ENCODE peak calls at places on chromosomes 1 and 21, in eight cellular contexts. One of them, this sample, is unnamed.
A peak's percentile ranks its signal among the peaks of the same experiment; 100 is the strongest.

GRCh38 chr1:197958438-197958837 is 41.3 kb downstream of the LHX9 start:
- DNase-seq in heart left ventricle: no peak
- DNase-seq in AG09309: no peak
- DNase-seq in uterus: no peak
- DNase-seq in breast epithelium: no peak
- DNase-seq in BJ: no peak
- DNase-seq in epithelial cell of esophagus: no peak
- DNase-seq in cardiac fibroblast: no peak
- DNase-seq in this sample: no peak

GRCh38 chr1:112614460-112615065 is 4.4 kb downstream of the ST7L start:
- DNase-seq in heart left ventricle: no peak
- DNase-seq in AG09309: no peak
- DNase-seq in uterus: no peak
- DNase-seq in breast epithelium: no peak
- DNase-seq in BJ: no peak
- DNase-seq in epithelial cell of esophagus: peak; percentile 64
- DNase-seq in cardiac fibroblast: peak; percentile 76
- DNase-seq in this sample: peak; percentile 21

GRCh38 chr1:17292299-17293198 is 15.4 kb upstream of the PADI4 start:
- DNase-seq in heart left ventricle: no peak
- DNase-seq in AG09309: no peak
- DNase-seq in uterus: no peak
- DNase-seq in breast epithelium: no peak
- DNase-seq in BJ: no peak
- DNase-seq in epithelial cell of esophagus: peak; percentile 84
- DNase-seq in cardiac fibroblast: no peak
- DNase-seq in this sample: no peak

GRCh38 chr1:229884765-229885164 is 182.3 kb upstream of the GALNT2 start:
- DNase-seq in heart left ventricle: no peak
- DNase-seq in AG09309: no peak
- DNase-seq in uterus: no peak
- DNase-seq in breast epithelium: no peak
- DNase-seq in BJ: no peak
- DNase-seq in epithelial cell of esophagus: no peak
- DNase-seq in cardiac fibroblast: no peak
- DNase-seq in this sample: no peak

GRCh38 chr1:234208791-234209190 is 164.5 kb upstream of the COA6 start:
- DNase-seq in heart left ventricle: no peak
- DNase-seq in AG09309: no peak
- DNase-seq in uterus: no peak
- DNase-seq in breast epithelium: no peak
- DNase-seq in BJ: no peak
- DNase-seq in epithelial cell of esophagus: peak; percentile 88
- DNase-seq in cardiac fibroblast: no peak
- DNase-seq in this sample: no peak

GRCh38 chr21:38768385-38769071 is 37.2 kb upstream of the ETS2 start:
- DNase-seq in heart left ventricle: no peak
- DNase-seq in AG09309: no peak
- DNase-seq in uterus: no peak
- DNase-seq in breast epithelium: no peak
- DNase-seq in BJ: peak; percentile 49
- DNase-seq in epithelial cell of esophagus: peak; percentile 83
- DNase-seq in cardiac fibroblast: peak; percentile 85
- DNase-seq in this sample: peak; percentile 89

GRCh38 chr1:35558374-35559316 is 1.0 kb downstream of the NCDN start:
- DNase-seq in heart left ventricle: no peak
- DNase-seq in AG09309: no peak
- DNase-seq in uterus: no peak
- DNase-seq in breast epithelium: no peak
- DNase-seq in BJ: no peak
- DNase-seq in epithelial cell of esophagus: no peak
- DNase-seq in cardiac fibroblast: no peak
- DNase-seq in this sample: no peak

GRCh38 chr1:172678990-172679772 is 20.3 kb downstream of the FASLG start:
- DNase-seq in heart left ventricle: no peak
- DNase-seq in AG09309: no peak
- DNase-seq in uterus: no peak
- DNase-seq in breast epithelium: no peak
- DNase-seq in BJ: no peak
- DNase-seq in epithelial cell of esophagus: no peak
- DNase-seq in cardiac fibroblast: no peak
- DNase-seq in this sample: no peak

GRCh38 chr1:112298558-112298957 is 97.5 kb upstream of the CTTNBP2NL start:
- DNase-seq in heart left ventricle: no peak
- DNase-seq in AG09309: peak; percentile 21
- DNase-seq in uterus: no peak
- DNase-seq in breast epithelium: no peak
- DNase-seq in BJ: no peak
- DNase-seq in epithelial cell of esophagus: peak; percentile 80
- DNase-seq in cardiac fibroblast: peak; percentile 70
- DNase-seq in this sample: peak; percentile 43

GRCh38 chr1:77514871-77515776 is 167.3 kb downstream of the ZZZ3 start:
- DNase-seq in heart left ventricle: peak; percentile 39
- DNase-seq in AG09309: peak; percentile 71
- DNase-seq in uterus: no peak
- DNase-seq in breast epithelium: no peak
- DNase-seq in BJ: peak; percentile 62
- DNase-seq in epithelial cell of esophagus: no peak
- DNase-seq in cardiac fibroblast: peak; percentile 83
- DNase-seq in this sample: peak; percentile 83

GRCh38 chr21:32094792-32095191 is 184.1 kb downstream of the MIS18A start:
- DNase-seq in heart left ventricle: no peak
- DNase-seq in AG09309: no peak
- DNase-seq in uterus: no peak
- DNase-seq in breast epithelium: no peak
- DNase-seq in BJ: no peak
- DNase-seq in epithelial cell of esophagus: no peak
- DNase-seq in cardiac fibroblast: peak; percentile 25
- DNase-seq in this sample: no peak

GRCh38 chr1:57112148-57112547 is 146.3 kb upstream of the C8B start:
- DNase-seq in heart left ventricle: no peak
- DNase-seq in AG09309: no peak
- DNase-seq in uterus: no peak
- DNase-seq in breast epithelium: no peak
- DNase-seq in BJ: no peak
- DNase-seq in epithelial cell of esophagus: peak; percentile 40
- DNase-seq in cardiac fibroblast: no peak
- DNase-seq in this sample: no peak

GRCh38 chr1:226239421-226239820 is 16.0 kb downstream of the MIXL1 start:
- DNase-seq in heart left ventricle: no peak
- DNase-seq in AG09309: no peak
- DNase-seq in uterus: no peak
- DNase-seq in breast epithelium: no peak
- DNase-seq in BJ: no peak
- DNase-seq in epithelial cell of esophagus: no peak
- DNase-seq in cardiac fibroblast: no peak
- DNase-seq in this sample: no peak

GRCh38 chr1:105172803-105173202 is 1423.1 kb downstream of the AMY1C start:
- DNase-seq in heart left ventricle: no peak
- DNase-seq in AG09309: no peak
- DNase-seq in uterus: no peak
- DNase-seq in breast epithelium: no peak
- DNase-seq in BJ: no peak
- DNase-seq in epithelial cell of esophagus: no peak
- DNase-seq in cardiac fibroblast: no peak
- DNase-seq in this sample: no peak

GRCh38 chr1:115679141-115679611 is 37.4 kb downstream of the VANGL1 start:
- DNase-seq in heart left ventricle: no peak
- DNase-seq in AG09309: peak; percentile 16
- DNase-seq in uterus: peak; percentile 72
- DNase-seq in breast epithelium: no peak
- DNase-seq in BJ: no peak
- DNase-seq in epithelial cell of esophagus: peak; percentile 81
- DNase-seq in cardiac fibroblast: peak; percentile 75
- DNase-seq in this sample: peak; percentile 91

GRCh38 chr1:117231748-117232373 is 21.1 kb upstream of the VTCN1 start:
- DNase-seq in heart left ventricle: no peak
- DNase-seq in AG09309: no peak
- DNase-seq in uterus: peak; percentile 75
- DNase-seq in breast epithelium: no peak
- DNase-seq in BJ: no peak
- DNase-seq in epithelial cell of esophagus: no peak
- DNase-seq in cardiac fibroblast: no peak
- DNase-seq in this sample: no peak

GRCh38 chr1:222761171-222761570 is 24.2 kb downstream of the FAM177B start:
- DNase-seq in heart left ventricle: no peak
- DNase-seq in AG09309: no peak
- DNase-seq in uterus: no peak
- DNase-seq in breast epithelium: no peak
- DNase-seq in BJ: no peak
- DNase-seq in epithelial cell of esophagus: no peak
- DNase-seq in cardiac fibroblast: no peak
- DNase-seq in this sample: no peak

GRCh38 chr1:31011719-31012118 is 53.8 kb downstream of the PUM1 start:
- DNase-seq in heart left ventricle: no peak
- DNase-seq in AG09309: no peak
- DNase-seq in uterus: no peak
- DNase-seq in breast epithelium: no peak
- DNase-seq in BJ: no peak
- DNase-seq in epithelial cell of esophagus: no peak
- DNase-seq in cardiac fibroblast: no peak
- DNase-seq in this sample: no peak

GRCh38 chr1:91755176-91755575 is 130.8 kb downstream of the TGFBR3 start:
- DNase-seq in heart left ventricle: no peak
- DNase-seq in AG09309: peak; percentile 57
- DNase-seq in uterus: peak; percentile 69
- DNase-seq in breast epithelium: no peak
- DNase-seq in BJ: peak; percentile 57
- DNase-seq in epithelial cell of esophagus: no peak
- DNase-seq in cardiac fibroblast: peak; percentile 62
- DNase-seq in this sample: peak; percentile 95

GRCh38 chr1:56065729-56066128 is 513.6 kb downstream of the PLPP3 start:
- DNase-seq in heart left ventricle: no peak
- DNase-seq in AG09309: no peak
- DNase-seq in uterus: no peak
- DNase-seq in breast epithelium: no peak
- DNase-seq in BJ: peak; percentile 32
- DNase-seq in epithelial cell of esophagus: no peak
- DNase-seq in cardiac fibroblast: peak; percentile 34
- DNase-seq in this sample: peak; percentile 14

GRCh38 chr1:145947551-145947950 is 10.3 kb downstream of the LIX1L start:
- DNase-seq in heart left ventricle: no peak
- DNase-seq in AG09309: no peak
- DNase-seq in uterus: no peak
- DNase-seq in breast epithelium: no peak
- DNase-seq in BJ: no peak
- DNase-seq in epithelial cell of esophagus: no peak
- DNase-seq in cardiac fibroblast: no peak
- DNase-seq in this sample: no peak

GRCh38 chr1:9265966-9266365 is 26.7 kb upstream of the SPSB1 start:
- DNase-seq in heart left ventricle: no peak
- DNase-seq in AG09309: no peak
- DNase-seq in uterus: no peak
- DNase-seq in breast epithelium: no peak
- DNase-seq in BJ: no peak
- DNase-seq in epithelial cell of esophagus: no peak
- DNase-seq in cardiac fibroblast: no peak
- DNase-seq in this sample: no peak

DNA sequence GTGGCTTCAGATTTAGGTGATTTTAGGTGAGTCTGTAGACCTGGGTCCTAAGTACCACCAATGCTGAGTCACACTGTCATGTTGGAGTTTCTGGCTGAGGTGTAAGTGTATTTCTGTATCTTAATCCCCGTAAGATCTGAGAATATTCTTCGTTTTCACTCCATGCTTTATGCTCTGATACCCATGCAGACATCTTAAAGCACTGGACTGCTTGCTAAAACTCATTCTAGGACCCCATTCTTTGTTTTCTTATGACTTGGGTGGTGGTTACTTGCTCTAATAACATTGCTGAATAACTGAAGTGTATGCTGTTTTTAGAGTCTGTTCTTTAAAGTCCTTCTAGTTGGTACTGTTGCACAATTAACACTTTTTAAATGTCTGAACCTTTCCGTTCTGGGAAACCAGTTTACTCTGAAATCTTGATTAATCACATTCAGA is 36.6 kb downstream of the CDC42 start:
- DNase-seq in heart left ventricle: no peak
- DNase-seq in AG09309: no peak
- DNase-seq in uterus: no peak
- DNase-seq in breast epithelium: no peak
- DNase-seq in BJ: no peak
- DNase-seq in epithelial cell of esophagus: no peak
- DNase-seq in cardiac fibroblast: no peak
- DNase-seq in this sample: no peak
- H3K4me3 ChIP-seq in heart left ventricle: no peak overlapping the region
- H3K4me3 ChIP-seq in AG09309: no peak overlapping the region
- H3K4me3 ChIP-seq in uterus: no peak overlapping the region
- H3K4me3 ChIP-seq in breast epithelium: no peak overlapping the region
- H3K4me3 ChIP-seq in BJ: no peak overlapping the region
- H3K4me3 ChIP-seq in epithelial cell of esophagus: no peak overlapping the region
- H3K4me3 ChIP-seq in cardiac fibroblast: no peak overlapping the region
- H3K4me3 ChIP-seq in this sample: no peak overlapping the region

GRCh38 chr21:35422011-35422410 is 372.9 kb upstream of the RUNX1 start:
- DNase-seq in heart left ventricle: no peak
- DNase-seq in AG09309: no peak
- DNase-seq in uterus: no peak
- DNase-seq in breast epithelium: no peak
- DNase-seq in BJ: no peak
- DNase-seq in epithelial cell of esophagus: no peak
- DNase-seq in cardiac fibroblast: no peak
- DNase-seq in this sample: no peak
- TF ChIP-seq CTCF in heart left ventricle: no peak
- TF ChIP-seq CTCF in AG09309: no peak
- TF ChIP-seq CTCF in uterus: no peak
- TF ChIP-seq CTCF in breast epithelium: no peak
- TF ChIP-seq CTCF in BJ: no peak
- TF ChIP-seq CTCF in epithelial cell of esophagus: no peak
- TF ChIP-seq CTCF in cardiac fibroblast: no peak
- TF ChIP-seq CTCF in this sample: no peak

DNA sequence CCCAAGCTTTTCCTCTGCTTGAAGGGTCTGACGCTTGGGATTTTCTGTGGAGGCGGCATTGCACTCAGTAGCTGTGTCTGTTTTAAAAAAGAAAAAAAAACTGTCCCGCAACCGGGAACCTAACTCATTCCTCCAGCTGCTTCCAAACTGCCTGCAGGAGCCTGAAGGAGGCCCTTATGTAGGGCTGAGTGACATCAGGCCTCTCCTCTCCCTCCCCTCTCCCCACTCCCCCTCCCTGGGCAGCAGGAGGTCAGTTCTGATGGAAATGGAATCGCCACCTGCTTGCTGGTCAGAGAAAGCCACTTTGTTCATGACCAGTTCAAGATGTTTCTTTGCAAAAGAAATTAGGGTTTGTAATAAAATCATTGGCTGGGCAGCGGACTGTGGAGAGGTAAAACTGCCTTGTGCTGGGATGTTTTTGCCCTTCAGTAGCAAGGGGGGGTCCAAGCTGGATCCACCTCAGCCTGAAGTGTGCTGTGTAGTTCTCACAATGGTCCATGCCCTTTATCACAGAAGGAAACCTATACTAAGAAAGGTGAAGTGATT is at the start of gene MAP1LC3C:
- DNase-seq in heart left ventricle: no peak
- DNase-seq in AG09309: no peak
- DNase-seq in uterus: no peak
- DNase-seq in breast epithelium: no peak
- DNase-seq in BJ: no peak
- DNase-seq in epithelial cell of esophagus: no peak
- DNase-seq in cardiac fibroblast: peak; percentile 9
- DNase-seq in this sample: no peak
- H3K4me3 ChIP-seq in heart left ventricle: no peak within 1 kb of the TSS
- H3K4me3 ChIP-seq in AG09309: peak within 1 kb of the TSS; percentile 26
- H3K4me3 ChIP-seq in uterus: no peak within 1 kb of the TSS
- H3K4me3 ChIP-seq in breast epithelium: peak within 1 kb of the TSS; percentile 24
- H3K4me3 ChIP-seq in BJ: peak within 1 kb of the TSS; percentile 32
- H3K4me3 ChIP-seq in epithelial cell of esophagus: no peak within 1 kb of the TSS
- H3K4me3 ChIP-seq in cardiac fibroblast: peak within 1 kb of the TSS; percentile 32
- H3K4me3 ChIP-seq in this sample: peak within 1 kb of the TSS; percentile 43

GRCh38 chr1:63843884-63844283 is 70.1 kb downstream of the ROR1 start:
- DNase-seq in heart left ventricle: no peak
- DNase-seq in AG09309: no peak
- DNase-seq in uterus: no peak
- DNase-seq in breast epithelium: no peak
- DNase-seq in BJ: no peak
- DNase-seq in epithelial cell of esophagus: no peak
- DNase-seq in cardiac fibroblast: no peak
- DNase-seq in this sample: no peak
- TF ChIP-seq CTCF in heart left ventricle: no peak
- TF ChIP-seq CTCF in AG09309: no peak
- TF ChIP-seq CTCF in uterus: no peak
- TF ChIP-seq CTCF in breast epithelium: no peak
- TF ChIP-seq CTCF in BJ: no peak
- TF ChIP-seq CTCF in epithelial cell of esophagus: no peak
- TF ChIP-seq CTCF in cardiac fibroblast: no peak
- TF ChIP-seq CTCF in this sample: no peak